ENCODE peak calls at places on chromosomes 3 and 15, in six cellular contexts. A is PC-3; Z is CD8-positive, alpha-beta memory T cell; L is Right ventricle myocardium superior; I is cerebellum; U is astrocyte of the spinal cord. E is an unnamed sample.

GRCh38 chr15:65790692-65791334 is 1.3 kb downstream of the DENND4A start:
- DNase-seq in A (peak), Z (peak), L (no peak), I (peak), U (no peak), E (no peak)

GRCh38 chr15:92884459-92884812 is 15.7 kb upstream of the CHD2 start:
- DNase-seq in A (no peak), Z (no peak), L (no peak), I (no peak), U (no peak), E (no peak)

GRCh38 chr3:52527039-52527731 is 6.5 kb downstream of the NT5DC2 start:
- DNase-seq in A (no peak), Z (no peak), L (peak), I (no peak), U (no peak), E (no peak)

GRCh38 chr3:45026957-45027356 is 854 bp downstream of the CLEC3B start:
- DNase-seq in A (no peak), Z (no peak), L (peak), I (no peak), U (peak), E (no peak)

GRCh38 chr3:116263842-116264545 is 181.3 kb downstream of the LSAMP start:
- DNase-seq in A (no peak), Z (no peak), L (no peak), I (no peak), U (peak), E (no peak)

GRCh38 chr15:60844431-60845174 is 365.7 kb upstream of the ICE2 start:
- DNase-seq in A (no peak), Z (peak), L (no peak), I (no peak), U (no peak), E (peak)

GRCh38 chr3:42036483-42036823 is 54.7 kb upstream of the TRAK1 start:
- DNase-seq in A (peak), Z (no peak), L (no peak), I (no peak), U (peak), E (no peak)

GRCh38 chr3:23662079-23662617 is 143.6 kb upstream of the UBE2E1 start:
- DNase-seq in A (no peak), Z (no peak), L (no peak), I (no peak), U (no peak), E (no peak)

GRCh38 chr3:151726016-151726415 is 7.7 kb upstream of the AADACL2 start:
- DNase-seq in A (peak), Z (no peak), L (no peak), I (no peak), U (no peak), E (no peak)

GRCh38 chr3:140595295-140595694 is 82.6 kb upstream of the TRIM42 start:
- DNase-seq in A (peak), Z (no peak), L (no peak), I (no peak), U (peak), E (no peak)

GRCh38 chr3:128383316-128384235 is 83.1 kb downstream of the DNAJB8 start:
- DNase-seq in A (peak), Z (no peak), L (peak), I (peak), U (peak), E (no peak)

GRCh38 chr3:42802876-42803799 is 1.2 kb downstream of the HIGD1A start:
- DNase-seq in A (peak), Z (no peak), L (no peak), I (peak), U (peak), E (no peak)

GRCh38 chr15:77659350-77660321 is 26.9 kb upstream of the LINGO1 start:
- DNase-seq in A (peak), Z (no peak), L (peak), I (no peak), U (peak), E (no peak)

GRCh38 chr15:44414001-44414400 is 13.4 kb upstream of the CTDSPL2 start:
- DNase-seq in A (no peak), Z (no peak), L (no peak), I (no peak), U (no peak), E (no peak)

GRCh38 chr15:88635343-88635742 is 3.5 kb upstream of the ISG20 start:
- DNase-seq in A (no peak), Z (peak), L (no peak), I (no peak), U (no peak), E (no peak)

GRCh38 chr3:5840091-5840490 is 652.6 kb downstream of the EDEM1 start:
- DNase-seq in A (no peak), Z (no peak), L (no peak), I (no peak), U (peak), E (no peak)

GRCh38 chr3:184954251-184954650 is 142.3 kb downstream of the VPS8 start:
- DNase-seq in A (no peak), Z (no peak), L (peak), I (no peak), U (no peak), E (no peak)

GRCh38 chr3:134923286-134923685 is 128.2 kb downstream of the EPHB1 start:
- DNase-seq in A (no peak), Z (no peak), L (no peak), I (no peak), U (no peak), E (no peak)

GRCh38 chr15:79113831-79114230 is 23.3 kb upstream of the RASGRF1 start:
- DNase-seq in A (no peak), Z (no peak), L (no peak), I (no peak), U (no peak), E (no peak)

GRCh38 chr15:51863131-51863530 is 33.7 kb downstream of the TMOD3 start:
- DNase-seq in A (no peak), Z (no peak), L (no peak), I (peak), U (no peak), E (no peak)

GRCh38 chr3:134709563-134710312 is 58.9 kb upstream of the KY start:
- DNase-seq in A (no peak), Z (no peak), L (no peak), I (no peak), U (no peak), E (no peak)

GRCh38 chr3:81580399-81580798 is 181.0 kb downstream of the GBE1 start:
- DNase-seq in A (no peak), Z (no peak), L (no peak), I (no peak), U (no peak), E (no peak)

GRCh38 chr3:41040256-41040655 is 159.0 kb upstream of the CTNNB1 start:
- DNase-seq in A (no peak), Z (no peak), L (no peak), I (no peak), U (no peak), E (no peak)

GRCh38 chr3:12180218-12180617 is 21.5 kb upstream of the TIMP4 start:
- DNase-seq in A (peak), Z (no peak), L (peak), I (peak), U (peak), E (no peak)

GRCh38 chr3:197363553-197364409 is 65.4 kb upstream of the DLG1 start:
- DNase-seq in A (no peak), Z (no peak), L (no peak), I (no peak), U (no peak), E (no peak)

GRCh38 chr3:15015456-15015855 is 49.7 kb downstream of the MRPS25 start:
- DNase-seq in A (peak), Z (no peak), L (no peak), I (no peak), U (no peak), E (no peak)

GRCh38 chr3:24682141-24682547 is 187.5 kb upstream of the THRB start:
- DNase-seq in A (peak), Z (no peak), L (no peak), I (no peak), U (peak), E (no peak)

GRCh38 chr15:85094685-85095084 is 113.0 kb downstream of the PDE8A start:
- DNase-seq in A (peak), Z (no peak), L (no peak), I (no peak), U (peak), E (no peak)